ENCODE peak calls at places on chromosomes 4 and X, in four cellular contexts. Q is NCI-H1436; O is activated CD8-positive, alpha-beta memory T cell treated with anti-CD3 and anti-CD28 coated beads for 48 hours; X is esophagus muscularis mucosa. S is an unnamed sample.

GRCh38 chr4:138114434-138114833 is 127.7 kb downstream of the SLC7A11 start:
- DNase-seq in Q (no peak), O (no peak), X (no peak), S (no peak)

GRCh38 chrX:41858161-41858775 is 65.1 kb downstream of the CASK start:
- DNase-seq in Q (no peak), O (no peak), X (no peak), S (peak)

GRCh38 chr4:103075894-103076776 is at the start of gene SLC9B2:
- DNase-seq in Q (peak), O (peak), X (peak), S (peak)

GRCh38 chr4:84363256-84363655 is 135.8 kb downstream of the NKX6-1 start:
- DNase-seq in Q (no peak), O (no peak), X (no peak), S (no peak)

GRCh38 chrX:49230500-49231232 is 2.5 kb downstream of the CACNA1F start:
- DNase-seq in Q (peak), O (peak), X (no peak), S (peak)

GRCh38 chrX:24646745-24647182 is 383 bp downstream of the PCYT1B start:
- DNase-seq in Q (no peak), O (no peak), X (no peak), S (peak)

GRCh38 chr4:108335081-108335480 is 166.3 kb upstream of the LEF1 start:
- DNase-seq in Q (no peak), O (no peak), X (no peak), S (no peak)

GRCh38 chrX:7133036-7133412 is 14.5 kb upstream of the STS start:
- DNase-seq in Q (no peak), O (no peak), X (no peak), S (no peak)

GRCh38 chr4:100609810-100610209 is 92.0 kb upstream of the EMCN start:
- DNase-seq in Q (no peak), O (no peak), X (no peak), S (no peak)

S was measured in G401.